ENCODE peak calls at places on chromosomes 11 and 22, in six cellular contexts. V is HCT116, P is GM12878, W is H1, K is HepG2, R is K562. Y is an unnamed sample. For H3K79me2, the result is how much of the 10 kb centered on the place peaks cover.

GRCh38 chr22:17943533-17944204 is 80.7 kb downstream of the MICAL3 start:
- DNase-seq in V (no peak), P (no peak), W (no peak), K (no peak), R (no peak), Y (peak)

GRCh38 chr11:92267968-92268367 is 43.4 kb downstream of the FAT3 start:
- DNase-seq in V (no peak), P (no peak), W (no peak), K (no peak), R (no peak), Y (no peak)

GRCh38 chr11:33723238-33723881 is 12.9 kb downstream of the CD59 start:
- DNase-seq in V (peak), P (no peak), W (no peak), K (no peak), R (peak), Y (peak)

GRCh38 chr11:693415-693831 is 1.6 kb downstream of the DEAF1 start:
- DNase-seq in V (no peak), P (no peak), W (no peak), K (no peak), R (no peak), Y (peak)

GRCh38 chr11:66004186-66004585 is 1.9 kb downstream of the BANF1 start:
- DNase-seq in V (no peak), P (no peak), W (no peak), K (no peak), R (no peak), Y (no peak)

GRCh38 chr11:100789500-100789899 is 102.4 kb downstream of the ARHGAP42 start:
- DNase-seq in V (no peak), P (no peak), W (no peak), K (peak), R (no peak), Y (no peak)

GRCh38 chr11:131186629-131187075 is 183.8 kb upstream of the NTM start:
- DNase-seq in V (no peak), P (peak), W (no peak), K (no peak), R (no peak), Y (no peak)

GRCh38 chr11:65314501-65315203 is at the start of gene CDC42EP2:
- DNase-seq in V (peak), P (no peak), W (no peak), K (peak), R (peak), Y (peak)

GRCh38 chr11:115552773-115553438 is 48.7 kb upstream of the CADM1 start:
- DNase-seq in V (no peak), P (no peak), W (no peak), K (no peak), R (no peak), Y (no peak)

GRCh38 chr22:28222066-28222465 is 303.0 kb upstream of the PITPNB start:
- DNase-seq in V (no peak), P (no peak), W (no peak), K (no peak), R (no peak), Y (no peak)

GRCh38 chr11:64898076-64898445 is 18.9 kb downstream of the ATG2A start:
- DNase-seq in V (no peak), P (no peak), W (no peak), K (no peak), R (no peak), Y (no peak)

GRCh38 chr11:61893981-61894380 is 2.6 kb upstream of the FADS3 start:
- DNase-seq in V (no peak), P (no peak), W (no peak), K (no peak), R (no peak), Y (peak)

GRCh38 chr11:59776210-59777066 is 21.3 kb downstream of the STX3 start:
- DNase-seq in V (peak), P (no peak), W (no peak), K (peak), R (no peak), Y (peak)

GRCh38 chr11:1459739-1460395 is 26.7 kb downstream of the MOB2 start:
- DNase-seq in V (no peak), P (no peak), W (no peak), K (no peak), R (no peak), Y (no peak)

GRCh38 chr11:7639643-7640025 is 33.7 kb downstream of the CYB5R2 start:
- DNase-seq in V (no peak), P (no peak), W (no peak), K (no peak), R (no peak), Y (no peak)

GRCh38 chr11:65968600-65969482 is 7.3 kb downstream of the SART1 start:
- DNase-seq in V (no peak), P (no peak), W (no peak), K (no peak), R (no peak), Y (no peak)

GRCh38 chr22:22935546-22936157 is 48.0 kb downstream of the IGLL5 start:
- DNase-seq in V (no peak), P (peak), W (no peak), K (no peak), R (peak), Y (no peak)

GRCh38 chr11:60915250-60915914 is 1.4 kb downstream of the TMEM109 start:
- DNase-seq in V (peak), P (peak), W (no peak), K (no peak), R (no peak), Y (peak)

GRCh38 chr11:134524876-134525845 is 113.1 kb upstream of the B3GAT1 start:
- DNase-seq in V (no peak), P (no peak), W (no peak), K (no peak), R (no peak), Y (no peak)

GRCh38 chr22:47201996-47202818 is 439.8 kb downstream of the TBC1D22A start:
- DNase-seq in V (no peak), P (no peak), W (no peak), K (no peak), R (no peak), Y (no peak)

GRCh38 chr11:2468363-2469240 is 23.8 kb downstream of the KCNQ1 start:
- DNase-seq in V (no peak), P (no peak), W (no peak), K (no peak), R (peak), Y (no peak)

GRCh38 chr22:38554281-38554680 is 15.7 kb downstream of the DMC1 start:
- DNase-seq in V (no peak), P (no peak), W (no peak), K (no peak), R (no peak), Y (no peak)

GRCh38 chr11:64834723-64835615 is 9.5 kb downstream of the CDC42BPG start:
- DNase-seq in V (no peak), P (no peak), W (no peak), K (no peak), R (no peak), Y (no peak)

GRCh38 chr22:27438271-27438980 is 363.1 kb downstream of the MN1 start:
- DNase-seq in V (no peak), P (no peak), W (no peak), K (no peak), R (no peak), Y (no peak)

GRCh38 chr22:21994881-21995444 is 12.4 kb upstream of the TOP3B start:
- DNase-seq in V (no peak), P (no peak), W (no peak), K (no peak), R (no peak), Y (no peak)

GRCh38 chr11:100719809-100720221 is 32.7 kb downstream of the ARHGAP42 start:
- DNase-seq in V (peak), P (no peak), W (no peak), K (no peak), R (no peak), Y (peak)

GRCh38 chr11:126411971-126412381 is 56.5 kb downstream of the ST3GAL4 start:
- DNase-seq in V (no peak), P (no peak), W (no peak), K (no peak), R (peak), Y (no peak)

GRCh38 chr11:10982695-10983492 is 125.0 kb upstream of the ZBED5 start:
- DNase-seq in V (peak), P (no peak), W (no peak), K (no peak), R (no peak), Y (no peak)

GRCh38 chr22:35209203-35209602 is 48.1 kb upstream of the HMGXB4 start:
- DNase-seq in V (no peak), P (no peak), W (no peak), K (no peak), R (no peak), Y (no peak)

GRCh38 chr11:134332189-134332631 is 422 bp downstream of the GLB1L2 start:
- DNase-seq in V (no peak), P (no peak), W (no peak), K (no peak), R (peak), Y (no peak)

GRCh38 chr11:111718436-111719325 is 47.5 kb downstream of the PPP2R1B start:
- DNase-seq in V (no peak), P (no peak), W (no peak), K (peak), R (no peak), Y (peak)

DNA sequence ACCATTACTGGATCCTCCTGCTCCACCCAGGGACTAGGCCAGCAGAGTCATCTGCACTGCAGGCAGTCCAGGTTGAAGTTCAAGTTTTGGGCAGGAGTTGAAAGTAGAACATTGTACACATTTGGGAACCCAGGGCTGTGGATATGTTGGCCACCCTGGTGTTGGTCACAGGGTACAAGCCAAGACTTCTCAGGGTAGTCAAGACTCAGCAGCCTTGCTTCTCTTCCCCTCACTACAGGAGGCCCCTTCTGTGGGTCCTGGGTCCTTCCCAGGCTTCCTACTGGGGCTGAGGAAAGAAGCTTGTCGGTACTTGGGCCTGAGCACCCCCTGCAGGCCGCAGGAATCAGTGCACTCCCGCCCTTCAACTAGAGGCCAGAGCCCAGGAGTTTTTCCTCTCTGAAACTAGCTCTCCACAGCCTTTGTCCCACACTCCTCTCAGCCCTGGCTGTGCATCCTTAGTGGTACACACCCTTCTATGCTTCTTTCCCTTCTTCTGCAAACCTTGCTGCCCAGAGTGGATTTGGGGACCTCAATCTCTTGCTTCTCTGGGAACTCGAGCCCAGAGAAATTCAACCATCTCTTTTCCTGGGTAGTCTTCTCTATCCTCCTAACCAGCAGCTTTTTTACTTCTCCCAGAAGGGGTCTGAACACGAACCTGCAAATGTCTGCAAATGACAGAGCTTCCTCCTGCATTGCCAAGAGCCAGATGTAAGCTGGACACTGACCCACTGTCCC is 2.6 kb upstream of the HPX start:
- DNase-seq in V (no peak), P (no peak), W (no peak), K (peak), R (peak), Y (peak)
- H3K79me2 ChIP-seq in V (under half), P (under half), W (under half), K (under half), R (under half), Y (under half)

GRCh38 chr11:129055196-129055595 is 112.5 kb upstream of the TP53AIP1 start:
- DNase-seq in V (no peak), P (no peak), W (no peak), K (no peak), R (no peak), Y (no peak)
- TF ChIP-seq POLR2A in V (no peak), P (no peak), W (no peak), K (no peak), R (no peak), Y (no peak)

DNA sequence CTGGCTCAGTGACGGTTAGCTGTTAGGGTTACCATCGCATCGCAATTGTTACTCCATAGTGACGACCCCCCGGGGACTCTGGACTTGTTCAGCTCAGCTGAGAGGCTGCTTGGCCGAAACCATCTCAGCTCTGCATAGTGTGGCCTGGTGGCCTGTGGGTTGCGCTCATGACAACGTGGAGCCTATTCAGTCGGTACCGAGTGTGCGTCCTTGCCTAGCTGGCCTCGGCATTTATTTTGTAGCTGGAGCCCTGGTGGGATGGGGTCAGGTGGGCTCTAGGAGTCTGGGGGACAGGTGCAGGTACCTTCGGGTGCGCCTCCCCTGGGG is 13.5 kb downstream of the LRP5 start:
- DNase-seq in V (no peak), P (no peak), W (no peak), K (no peak), R (no peak), Y (no peak)
- H3K79me2 ChIP-seq in V (half or more), P (under half), W (half or more), K (half or more), R (half or more), Y (under half)

DNA sequence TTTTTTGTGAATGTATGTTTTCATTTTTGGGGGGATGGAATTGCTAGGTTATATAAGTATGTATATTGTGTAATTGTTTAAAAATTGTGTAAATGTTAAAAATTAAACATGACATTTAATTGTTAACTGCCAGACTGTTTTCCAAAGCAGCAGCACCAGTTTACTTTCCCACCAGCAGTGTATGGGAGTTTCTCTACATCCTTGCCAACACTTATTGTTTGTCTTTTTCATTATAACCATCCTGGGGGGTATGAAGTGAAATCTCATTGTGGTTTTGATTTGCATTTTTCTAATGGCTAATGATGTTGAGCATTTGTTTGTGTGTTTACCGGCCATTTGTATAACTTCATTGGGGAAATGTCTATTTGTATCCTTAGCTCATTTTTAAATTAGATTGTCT is 31.7 kb upstream of the RRAS2 start:
- DNase-seq in V (no peak), P (no peak), W (no peak), K (no peak), R (no peak), Y (no peak)
- TF ChIP-seq POLR2A in V (no peak), P (no peak), W (no peak), K (no peak), R (no peak), Y (no peak)

Y was measured in endothelial cell of umbilical vein.